ENCODE peak calls at places on chromosome 16, in five cellular contexts. One of them, this sample, is unnamed.

GRCh38 chr16:88368036-88368435 is 14.7 kb upstream of the ZNF469 start:
- DNase-seq in effector memory CD4-positive, alpha-beta T cell: no peak
- DNase-seq in germinal center: no peak
- DNase-seq in NCI-H345: no peak
- DNase-seq in activated T-helper 9 cell treated with anti-CD3 and anti-CD28 coated beads, Interleukin-2, amount 50 U/mL, for 16 hours: no peak
- DNase-seq in this sample: no peak

GRCh38 chr16:47109361-47109760 is 34.4 kb downstream of the NETO2 start:
- DNase-seq in germinal center: no peak
- DNase-seq in effector memory CD4-positive, alpha-beta T cell: no peak
- DNase-seq in NCI-H345: no peak
- DNase-seq in activated T-helper 9 cell treated with anti-CD3 and anti-CD28 coated beads, Interleukin-2, amount 50 U/mL, for 16 hours: no peak
- DNase-seq in this sample: no peak

GRCh38 chr16:66923247-66923851 is 2.0 kb downstream of the RRAD start:
- DNase-seq in NCI-H345: peak
- DNase-seq in germinal center: no peak
- DNase-seq in activated T-helper 9 cell treated with anti-CD3 and anti-CD28 coated beads, Interleukin-2, amount 50 U/mL, for 16 hours: no peak
- DNase-seq in effector memory CD4-positive, alpha-beta T cell: no peak
- DNase-seq in this sample: no peak

GRCh38 chr16:30623558-30624283 is 13.5 kb upstream of the ZNF689 start:
- DNase-seq in effector memory CD4-positive, alpha-beta T cell: no peak
- DNase-seq in NCI-H345: no peak
- DNase-seq in germinal center: no peak
- DNase-seq in activated T-helper 9 cell treated with anti-CD3 and anti-CD28 coated beads, Interleukin-2, amount 50 U/mL, for 16 hours: no peak
- DNase-seq in this sample: no peak

GRCh38 chr16:83113317-83113716 is 486.5 kb downstream of the CDH13 start:
- DNase-seq in activated T-helper 9 cell treated with anti-CD3 and anti-CD28 coated beads, Interleukin-2, amount 50 U/mL, for 16 hours: no peak
- DNase-seq in NCI-H345: no peak
- DNase-seq in effector memory CD4-positive, alpha-beta T cell: no peak
- DNase-seq in germinal center: peak
- DNase-seq in this sample: no peak

GRCh38 chr16:60558936-60559335 is 1477.3 kb downstream of the CDH8 start:
- DNase-seq in activated T-helper 9 cell treated with anti-CD3 and anti-CD28 coated beads, Interleukin-2, amount 50 U/mL, for 16 hours: no peak
- DNase-seq in effector memory CD4-positive, alpha-beta T cell: no peak
- DNase-seq in NCI-H345: no peak
- DNase-seq in germinal center: no peak
- DNase-seq in this sample: no peak

GRCh38 chr16:1257561-1258217 is 1.8 kb downstream of the TPSD1 start:
- DNase-seq in NCI-H345: no peak
- DNase-seq in activated T-helper 9 cell treated with anti-CD3 and anti-CD28 coated beads, Interleukin-2, amount 50 U/mL, for 16 hours: no peak
- DNase-seq in effector memory CD4-positive, alpha-beta T cell: no peak
- DNase-seq in germinal center: no peak
- DNase-seq in this sample: no peak

GRCh38 chr16:77789085-77789611 is 784 bp downstream of the VAT1L start:
- DNase-seq in effector memory CD4-positive, alpha-beta T cell: no peak
- DNase-seq in germinal center: no peak
- DNase-seq in activated T-helper 9 cell treated with anti-CD3 and anti-CD28 coated beads, Interleukin-2, amount 50 U/mL, for 16 hours: no peak
- DNase-seq in NCI-H345: peak
- DNase-seq in this sample: no peak

GRCh38 chr16:1538804-1539520 is 5.5 kb downstream of the TMEM204 start:
- DNase-seq in activated T-helper 9 cell treated with anti-CD3 and anti-CD28 coated beads, Interleukin-2, amount 50 U/mL, for 16 hours: no peak
- DNase-seq in effector memory CD4-positive, alpha-beta T cell: no peak
- DNase-seq in germinal center: peak
- DNase-seq in NCI-H345: no peak
- DNase-seq in this sample: no peak

GRCh38 chr16:50372611-50373344 is 4.0 kb upstream of the BRD7 start:
- DNase-seq in germinal center: no peak
- DNase-seq in NCI-H345: peak
- DNase-seq in activated T-helper 9 cell treated with anti-CD3 and anti-CD28 coated beads, Interleukin-2, amount 50 U/mL, for 16 hours: no peak
- DNase-seq in effector memory CD4-positive, alpha-beta T cell: no peak
- DNase-seq in this sample: no peak

GRCh38 chr16:2121853-2122252 is 13.8 kb downstream of the PKD1 start:
- DNase-seq in activated T-helper 9 cell treated with anti-CD3 and anti-CD28 coated beads, Interleukin-2, amount 50 U/mL, for 16 hours: no peak
- DNase-seq in effector memory CD4-positive, alpha-beta T cell: no peak
- DNase-seq in germinal center: no peak
- DNase-seq in NCI-H345: no peak
- DNase-seq in this sample: no peak

GRCh38 chr16:4599037-4599436 is 15.7 kb downstream of the UBALD1 start:
- DNase-seq in germinal center: no peak
- DNase-seq in NCI-H345: no peak
- DNase-seq in activated T-helper 9 cell treated with anti-CD3 and anti-CD28 coated beads, Interleukin-2, amount 50 U/mL, for 16 hours: no peak
- DNase-seq in effector memory CD4-positive, alpha-beta T cell: no peak
- DNase-seq in this sample: no peak

GRCh38 chr16:19840524-19841110 is 44.0 kb downstream of the GPRC5B start:
- DNase-seq in effector memory CD4-positive, alpha-beta T cell: no peak
- DNase-seq in germinal center: no peak
- DNase-seq in NCI-H345: peak
- DNase-seq in activated T-helper 9 cell treated with anti-CD3 and anti-CD28 coated beads, Interleukin-2, amount 50 U/mL, for 16 hours: no peak
- DNase-seq in this sample: no peak

GRCh38 chr16:20726661-20727060 is 15.0 kb downstream of the THUMPD1 start:
- DNase-seq in activated T-helper 9 cell treated with anti-CD3 and anti-CD28 coated beads, Interleukin-2, amount 50 U/mL, for 16 hours: no peak
- DNase-seq in NCI-H345: no peak
- DNase-seq in germinal center: no peak
- DNase-seq in effector memory CD4-positive, alpha-beta T cell: no peak
- DNase-seq in this sample: no peak

GRCh38 chr16:72905581-72905980 is 142.3 kb downstream of the ZFHX3 start:
- DNase-seq in effector memory CD4-positive, alpha-beta T cell: no peak
- DNase-seq in germinal center: no peak
- DNase-seq in NCI-H345: no peak
- DNase-seq in activated T-helper 9 cell treated with anti-CD3 and anti-CD28 coated beads, Interleukin-2, amount 50 U/mL, for 16 hours: no peak
- DNase-seq in this sample: no peak

GRCh38 chr16:3872216-3872895 is 8.2 kb downstream of the CREBBP start:
- DNase-seq in effector memory CD4-positive, alpha-beta T cell: no peak
- DNase-seq in NCI-H345: no peak
- DNase-seq in germinal center: no peak
- DNase-seq in activated T-helper 9 cell treated with anti-CD3 and anti-CD28 coated beads, Interleukin-2, amount 50 U/mL, for 16 hours: no peak
- DNase-seq in this sample: no peak

GRCh38 chr16:10694306-10694705 is 424 bp downstream of the TEKT5 start:
- DNase-seq in activated T-helper 9 cell treated with anti-CD3 and anti-CD28 coated beads, Interleukin-2, amount 50 U/mL, for 16 hours: no peak
- DNase-seq in effector memory CD4-positive, alpha-beta T cell: no peak
- DNase-seq in NCI-H345: no peak
- DNase-seq in germinal center: no peak
- DNase-seq in this sample: no peak

GRCh38 chr16:56972403-56972802 is 10.7 kb downstream of the CETP start:
- DNase-seq in germinal center: no peak
- DNase-seq in effector memory CD4-positive, alpha-beta T cell: no peak
- DNase-seq in activated T-helper 9 cell treated with anti-CD3 and anti-CD28 coated beads, Interleukin-2, amount 50 U/mL, for 16 hours: no peak
- DNase-seq in NCI-H345: no peak
- DNase-seq in this sample: no peak

GRCh38 chr16:19718624-19718965 is 524 bp downstream of the IQCK start:
- DNase-seq in effector memory CD4-positive, alpha-beta T cell: no peak
- DNase-seq in activated T-helper 9 cell treated with anti-CD3 and anti-CD28 coated beads, Interleukin-2, amount 50 U/mL, for 16 hours: no peak
- DNase-seq in NCI-H345: peak
- DNase-seq in germinal center: no peak
- DNase-seq in this sample: no peak

GRCh38 chr16:81593481-81593880 is 148.9 kb downstream of the CMIP start:
- DNase-seq in NCI-H345: peak
- DNase-seq in germinal center: no peak
- DNase-seq in activated T-helper 9 cell treated with anti-CD3 and anti-CD28 coated beads, Interleukin-2, amount 50 U/mL, for 16 hours: no peak
- DNase-seq in effector memory CD4-positive, alpha-beta T cell: no peak
- DNase-seq in this sample: no peak

GRCh38 chr16:2942045-2942444 is 22.0 kb upstream of the KREMEN2 start:
- DNase-seq in germinal center: no peak
- DNase-seq in NCI-H345: no peak
- DNase-seq in activated T-helper 9 cell treated with anti-CD3 and anti-CD28 coated beads, Interleukin-2, amount 50 U/mL, for 16 hours: no peak
- DNase-seq in effector memory CD4-positive, alpha-beta T cell: no peak
- DNase-seq in this sample: no peak

GRCh38 chr16:29694384-29695195 is 15.6 kb downstream of the QPRT start:
- DNase-seq in effector memory CD4-positive, alpha-beta T cell: no peak
- DNase-seq in germinal center: no peak
- DNase-seq in NCI-H345: no peak
- DNase-seq in activated T-helper 9 cell treated with anti-CD3 and anti-CD28 coated beads, Interleukin-2, amount 50 U/mL, for 16 hours: no peak
- DNase-seq in this sample: no peak

GRCh38 chr16:72786606-72787005 is 261.3 kb downstream of the ZFHX3 start:
- DNase-seq in NCI-H345: no peak
- DNase-seq in germinal center: no peak
- DNase-seq in effector memory CD4-positive, alpha-beta T cell: no peak
- DNase-seq in activated T-helper 9 cell treated with anti-CD3 and anti-CD28 coated beads, Interleukin-2, amount 50 U/mL, for 16 hours: no peak
- DNase-seq in this sample: no peak

GRCh38 chr16:23700509-23700908 is 12.5 kb downstream of the ERN2 start:
- DNase-seq in germinal center: no peak
- DNase-seq in NCI-H345: peak
- DNase-seq in activated T-helper 9 cell treated with anti-CD3 and anti-CD28 coated beads, Interleukin-2, amount 50 U/mL, for 16 hours: no peak
- DNase-seq in effector memory CD4-positive, alpha-beta T cell: no peak
- DNase-seq in this sample: no peak

GRCh38 chr16:77066896-77067496 is 124.0 kb upstream of the MON1B start:
- DNase-seq in NCI-H345: no peak
- DNase-seq in germinal center: no peak
- DNase-seq in activated T-helper 9 cell treated with anti-CD3 and anti-CD28 coated beads, Interleukin-2, amount 50 U/mL, for 16 hours: no peak
- DNase-seq in effector memory CD4-positive, alpha-beta T cell: no peak
- DNase-seq in this sample: no peak

GRCh38 chr16:2471016-2471652 is at the start of gene NTN3:
- DNase-seq in activated T-helper 9 cell treated with anti-CD3 and anti-CD28 coated beads, Interleukin-2, amount 50 U/mL, for 16 hours: no peak
- DNase-seq in NCI-H345: peak
- DNase-seq in germinal center: no peak
- DNase-seq in effector memory CD4-positive, alpha-beta T cell: no peak
- DNase-seq in this sample: no peak

GRCh38 chr16:85330694-85331188 is 218.5 kb upstream of the CIBAR2 start:
- DNase-seq in germinal center: peak
- DNase-seq in effector memory CD4-positive, alpha-beta T cell: no peak
- DNase-seq in activated T-helper 9 cell treated with anti-CD3 and anti-CD28 coated beads, Interleukin-2, amount 50 U/mL, for 16 hours: no peak
- DNase-seq in NCI-H345: peak
- DNase-seq in this sample: no peak

GRCh38 chr16:24540575-24541240 is 1.3 kb downstream of the RBBP6 start:
- DNase-seq in effector memory CD4-positive, alpha-beta T cell: no peak
- DNase-seq in NCI-H345: no peak
- DNase-seq in germinal center: peak
- DNase-seq in activated T-helper 9 cell treated with anti-CD3 and anti-CD28 coated beads, Interleukin-2, amount 50 U/mL, for 16 hours: no peak
- DNase-seq in this sample: no peak

GRCh38 chr16:67311607-67312449 is 14.7 kb downstream of the KCTD19 start:
- DNase-seq in NCI-H345: no peak
- DNase-seq in activated T-helper 9 cell treated with anti-CD3 and anti-CD28 coated beads, Interleukin-2, amount 50 U/mL, for 16 hours: peak
- DNase-seq in germinal center: no peak
- DNase-seq in effector memory CD4-positive, alpha-beta T cell: no peak
- DNase-seq in this sample: peak

GRCh38 chr16:88421871-88422433 is 31.1 kb upstream of the ZFPM1 start:
- DNase-seq in germinal center: no peak
- DNase-seq in NCI-H345: no peak
- DNase-seq in effector memory CD4-positive, alpha-beta T cell: no peak
- DNase-seq in activated T-helper 9 cell treated with anti-CD3 and anti-CD28 coated beads, Interleukin-2, amount 50 U/mL, for 16 hours: no peak
- DNase-seq in this sample: no peak

GRCh38 chr16:52482916-52483315 is 64.0 kb downstream of the TOX3 start:
- DNase-seq in NCI-H345: no peak
- DNase-seq in activated T-helper 9 cell treated with anti-CD3 and anti-CD28 coated beads, Interleukin-2, amount 50 U/mL, for 16 hours: no peak
- DNase-seq in germinal center: no peak
- DNase-seq in effector memory CD4-positive, alpha-beta T cell: no peak
- DNase-seq in this sample: no peak

GRCh38 chr16:64092284-64092683 is 1029.6 kb downstream of the CDH11 start:
- DNase-seq in effector memory CD4-positive, alpha-beta T cell: no peak
- DNase-seq in activated T-helper 9 cell treated with anti-CD3 and anti-CD28 coated beads, Interleukin-2, amount 50 U/mL, for 16 hours: no peak
- DNase-seq in germinal center: no peak
- DNase-seq in NCI-H345: no peak
- DNase-seq in this sample: no peak

GRCh38 chr16:28529124-28529523 is 9.7 kb downstream of the NUPR1 start:
- DNase-seq in NCI-H345: no peak
- DNase-seq in activated T-helper 9 cell treated with anti-CD3 and anti-CD28 coated beads, Interleukin-2, amount 50 U/mL, for 16 hours: no peak
- DNase-seq in germinal center: no peak
- DNase-seq in effector memory CD4-positive, alpha-beta T cell: no peak
- DNase-seq in this sample: no peak

GRCh38 chr16:72995151-72995881 is 52.6 kb downstream of the ZFHX3 start:
- DNase-seq in NCI-H345: no peak
- DNase-seq in effector memory CD4-positive, alpha-beta T cell: no peak
- DNase-seq in germinal center: peak
- DNase-seq in activated T-helper 9 cell treated with anti-CD3 and anti-CD28 coated beads, Interleukin-2, amount 50 U/mL, for 16 hours: no peak
- DNase-seq in this sample: no peak

GRCh38 chr16:83212301-83212841 is 585.6 kb downstream of the CDH13 start:
- DNase-seq in activated T-helper 9 cell treated with anti-CD3 and anti-CD28 coated beads, Interleukin-2, amount 50 U/mL, for 16 hours: no peak
- DNase-seq in NCI-H345: no peak
- DNase-seq in effector memory CD4-positive, alpha-beta T cell: no peak
- DNase-seq in germinal center: no peak
- DNase-seq in this sample: no peak

GRCh38 chr16:14462811-14463210 is 167.2 kb downstream of the PARN start:
- DNase-seq in activated T-helper 9 cell treated with anti-CD3 and anti-CD28 coated beads, Interleukin-2, amount 50 U/mL, for 16 hours: no peak
- DNase-seq in NCI-H345: no peak
- DNase-seq in effector memory CD4-positive, alpha-beta T cell: no peak
- DNase-seq in germinal center: no peak
- DNase-seq in this sample: no peak

GRCh38 chr16:70685061-70685937 is 554 bp downstream of the MTSS2 start:
- DNase-seq in effector memory CD4-positive, alpha-beta T cell: no peak
- DNase-seq in activated T-helper 9 cell treated with anti-CD3 and anti-CD28 coated beads, Interleukin-2, amount 50 U/mL, for 16 hours: no peak
- DNase-seq in germinal center: no peak
- DNase-seq in NCI-H345: no peak
- DNase-seq in this sample: no peak

GRCh38 chr16:322476-323143 is 29.9 kb downstream of the AXIN1 start:
- DNase-seq in germinal center: no peak
- DNase-seq in activated T-helper 9 cell treated with anti-CD3 and anti-CD28 coated beads, Interleukin-2, amount 50 U/mL, for 16 hours: no peak
- DNase-seq in effector memory CD4-positive, alpha-beta T cell: no peak
- DNase-seq in NCI-H345: no peak
- DNase-seq in this sample: no peak

GRCh38 chr16:72923757-72924156 is 124.2 kb downstream of the ZFHX3 start:
- DNase-seq in germinal center: no peak
- DNase-seq in effector memory CD4-positive, alpha-beta T cell: no peak
- DNase-seq in activated T-helper 9 cell treated with anti-CD3 and anti-CD28 coated beads, Interleukin-2, amount 50 U/mL, for 16 hours: no peak
- DNase-seq in NCI-H345: no peak
- DNase-seq in this sample: no peak

GRCh38 chr16:23506606-23506994 is 3.7 kb downstream of the GGA2 start:
- DNase-seq in effector memory CD4-positive, alpha-beta T cell: no peak
- DNase-seq in germinal center: peak
- DNase-seq in NCI-H345: no peak
- DNase-seq in activated T-helper 9 cell treated with anti-CD3 and anti-CD28 coated beads, Interleukin-2, amount 50 U/mL, for 16 hours: no peak
- DNase-seq in this sample: no peak

This sample was measured in GM12864.